ENCODE peak calls at places on chromosomes 3 and 15, in six cellular contexts. F is GM12878, N is K562, V is GM23338, Q is HepG2, T is H1. W is an unnamed sample.

GRCh38 chr15:40233727-40234577 is 4.9 kb upstream of the PAK6 start:
- DNase-seq in F (no peak), N (peak), V (no peak), Q (no peak), T (no peak), W (no peak)

GRCh38 chr3:94234177-94234788 is 171.4 kb downstream of the NSUN3 start:
- DNase-seq in F (no peak), N (peak), V (peak), Q (peak), T (no peak), W (peak)

GRCh38 chr3:66489577-66489976 is 11.2 kb downstream of the LRIG1 start:
- DNase-seq in F (no peak), N (no peak), V (no peak), Q (no peak), T (no peak), W (no peak)

GRCh38 chr3:176578316-176578715 is 619.0 kb downstream of the TBL1XR1 start:
- DNase-seq in F (no peak), N (no peak), V (no peak), Q (no peak), T (no peak), W (no peak)

GRCh38 chr15:91816942-91817341 is 36.6 kb upstream of the SLCO3A1 start:
- DNase-seq in F (no peak), N (no peak), V (no peak), Q (no peak), T (no peak), W (no peak)

GRCh38 chr15:28105793-28106192 is 6.7 kb upstream of the OCA2 start:
- DNase-seq in F (no peak), N (no peak), V (no peak), Q (no peak), T (no peak), W (no peak)

GRCh38 chr3:192273611-192274010 is 453.7 kb downstream of the FGF12 start:
- DNase-seq in F (no peak), N (no peak), V (peak), Q (no peak), T (no peak), W (no peak)

GRCh38 chr15:29433507-29433906 is 163.9 kb upstream of the NSMCE3 start:
- DNase-seq in F (no peak), N (no peak), V (no peak), Q (no peak), T (no peak), W (no peak)

GRCh38 chr3:183427206-183428139 is 946 bp downstream of the MCF2L2 start:
- DNase-seq in F (no peak), N (no peak), V (peak), Q (no peak), T (no peak), W (no peak)

GRCh38 chr3:100590114-100590839 is 19.1 kb upstream of the ADGRG7 start:
- DNase-seq in F (peak), N (peak), V (peak), Q (peak), T (no peak), W (peak)

GRCh38 chr3:133475245-133476010 is 75.6 kb downstream of the BFSP2 start:
- DNase-seq in F (peak), N (no peak), V (no peak), Q (no peak), T (no peak), W (no peak)

GRCh38 chr15:64461577-64462162 is 1.3 kb downstream of the ZNF609 start:
- DNase-seq in F (no peak), N (peak), V (peak), Q (peak), T (no peak), W (peak)

GRCh38 chr3:194749631-194750271 is 64.1 kb downstream of the FAM43A start:
- DNase-seq in F (no peak), N (no peak), V (no peak), Q (peak), T (no peak), W (no peak)

GRCh38 chr3:13762931-13763330 is 116.9 kb downstream of the WNT7A start:
- DNase-seq in F (no peak), N (no peak), V (peak), Q (no peak), T (no peak), W (no peak)

GRCh38 chr3:81741214-81741613 is 20.2 kb downstream of the GBE1 start:
- DNase-seq in F (no peak), N (no peak), V (no peak), Q (no peak), T (no peak), W (no peak)

GRCh38 chr15:68389936-68390790 is 41.8 kb downstream of the ITGA11 start:
- DNase-seq in F (peak), N (no peak), V (no peak), Q (no peak), T (no peak), W (peak)

GRCh38 chr15:31372635-31373091 is 46.0 kb downstream of the KLF13 start:
- DNase-seq in F (no peak), N (no peak), V (peak), Q (no peak), T (peak), W (peak)

GRCh38 chr3:130892759-130893239 is 1.1 kb upstream of the ATP2C1 start:
- DNase-seq in F (peak), N (peak), V (peak), Q (peak), T (no peak), W (peak)

GRCh38 chr3:140753865-140754754 is 76.2 kb downstream of the TRIM42 start:
- DNase-seq in F (peak), N (no peak), V (peak), Q (no peak), T (no peak), W (no peak)

GRCh38 chr3:126439968-126440708 is 35.6 kb downstream of the ZXDC start:
- DNase-seq in F (no peak), N (no peak), V (no peak), Q (no peak), T (no peak), W (no peak)

DNA sequence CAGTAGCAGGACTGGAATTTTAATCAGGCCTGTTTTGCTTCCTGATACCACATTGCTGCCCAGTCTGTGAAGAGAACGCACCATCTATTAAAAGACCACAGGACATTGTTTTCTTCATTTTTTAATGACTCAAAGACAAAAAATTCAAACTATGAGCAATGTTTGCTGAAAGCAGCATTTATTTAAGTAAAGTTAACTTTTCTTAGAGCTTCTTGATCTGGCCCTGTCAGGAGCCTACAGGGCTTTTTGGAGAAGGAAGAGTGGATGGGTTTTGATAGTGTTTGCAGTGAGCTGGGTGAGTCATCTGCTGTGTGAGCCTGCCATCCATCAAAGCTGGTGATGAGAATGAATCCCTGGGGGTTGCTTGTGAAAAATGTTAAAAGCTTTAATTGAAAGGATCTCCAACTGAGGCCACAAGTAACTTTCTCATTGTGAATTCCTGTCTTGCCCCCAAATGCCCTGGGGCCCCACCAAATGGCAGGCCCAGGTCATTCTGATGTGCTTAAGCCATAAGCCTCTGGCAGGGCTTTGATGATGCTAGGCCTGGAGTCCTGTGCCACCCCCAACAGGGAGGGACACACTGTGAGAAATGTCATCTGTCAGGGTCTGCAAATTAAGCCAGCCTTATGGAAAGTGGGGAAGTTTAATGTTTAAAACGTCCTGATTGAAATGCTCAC is 136.2 kb upstream of the PFN2 start:
- DNase-seq in F (no peak), N (no peak), V (no peak), Q (no peak), T (peak), W (no peak)
- TF ChIP-seq CREB1 in F (no peak), N (no peak), V (no peak), Q (no peak), T (no peak), W (no peak)

DNA sequence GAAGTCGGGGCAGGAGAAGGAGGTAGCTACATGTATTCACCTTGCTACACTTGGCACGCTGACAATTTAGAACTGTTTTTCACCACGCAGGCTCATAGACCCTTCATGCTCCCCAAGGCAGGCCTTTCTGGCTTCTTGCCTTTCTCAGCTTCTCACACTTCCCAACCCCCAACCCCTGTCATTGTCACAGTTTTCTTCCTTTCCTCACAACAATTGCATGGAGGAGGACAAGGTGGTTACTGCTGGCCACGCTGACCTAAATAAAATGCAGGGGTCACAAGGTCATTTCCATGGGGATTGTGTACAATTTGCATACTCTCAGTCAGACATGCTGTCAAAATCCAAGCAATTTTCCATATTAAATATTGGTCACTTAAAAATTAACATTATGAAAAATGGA is 44.6 kb upstream of the SSR3 start:
- DNase-seq in F (no peak), N (peak), V (peak), Q (no peak), T (no peak), W (no peak)
- TF ChIP-seq CREB1 in F (no peak), N (no peak), V (no peak), Q (no peak), T (no peak), W (no peak)

GRCh38 chr15:77852241-77853007 is 219.7 kb upstream of the LINGO1 start:
- DNase-seq in F (no peak), N (no peak), V (no peak), Q (no peak), T (no peak), W (no peak)

GRCh38 chr15:77853910-77854309 is 221.2 kb upstream of the LINGO1 start:
- DNase-seq in F (no peak), N (no peak), V (no peak), Q (no peak), T (no peak), W (no peak)

GRCh38 chr15:77853008-77853328 is 220.3 kb upstream of the LINGO1 start:
- DNase-seq in F (no peak), N (no peak), V (no peak), Q (no peak), T (no peak), W (no peak)

GRCh38 chr15:77851696-77852095 is 219.0 kb upstream of the LINGO1 start:
- DNase-seq in F (no peak), N (no peak), V (no peak), Q (peak), T (no peak), W (no peak)

GRCh38 chr15:77851086-77851485 is 218.4 kb upstream of the LINGO1 start:
- DNase-seq in F (no peak), N (no peak), V (no peak), Q (no peak), T (no peak), W (no peak)
- TF ChIP-seq CREB1 in F (no peak), N (no peak), V (no peak), Q (no peak), T (no peak), W (no peak)

DNA sequence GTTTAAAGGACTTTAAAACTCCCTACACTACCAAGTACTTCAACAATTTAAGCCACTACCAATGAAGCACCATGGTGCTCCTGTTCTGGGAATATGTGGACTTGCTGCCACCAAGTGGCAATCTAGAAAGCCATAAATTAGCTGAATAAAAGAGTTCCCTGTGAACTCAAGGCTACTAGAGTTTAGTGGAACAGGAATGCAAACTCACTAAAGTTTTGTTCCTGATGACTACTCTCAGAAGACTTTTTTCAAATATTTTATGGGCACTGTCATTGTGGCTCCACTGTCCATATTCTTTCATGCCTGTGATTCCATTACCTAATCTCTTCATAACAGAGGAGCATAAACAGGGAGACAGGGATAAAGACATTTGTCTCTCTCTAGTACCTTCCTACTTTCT is 63.9 kb downstream of the TMCC1 start:
- DNase-seq in F (no peak), N (peak), V (peak), Q (peak), T (no peak), W (peak)
- TF ChIP-seq CREB1 in F (no peak), N (no peak), V (no peak), Q (no peak), T (no peak), W (no peak)

DNA sequence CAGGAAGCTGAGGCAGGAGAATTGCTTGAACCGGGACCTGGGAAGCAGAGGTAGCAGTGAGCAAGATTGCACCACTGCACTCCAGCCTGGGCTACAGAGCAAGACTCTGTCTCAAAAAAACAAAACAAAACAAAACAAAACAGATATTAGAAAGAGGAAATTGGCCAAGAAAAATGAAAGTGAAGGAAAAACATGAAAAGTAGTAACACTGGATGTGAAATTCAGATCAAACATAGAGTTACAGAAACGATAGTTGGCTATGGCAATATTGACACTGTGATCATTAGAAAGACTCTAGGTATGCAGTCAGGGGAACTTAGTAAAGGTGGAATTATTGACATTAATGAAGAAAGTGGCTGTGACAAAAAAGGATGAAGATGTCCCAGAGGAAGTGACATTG is 13.2 kb upstream of the TIPARP start:
- DNase-seq in F (no peak), N (no peak), V (no peak), Q (no peak), T (no peak), W (no peak)
- TF ChIP-seq CREB1 in F (no peak), N (no peak), V (no peak), Q (no peak), T (no peak), W (no peak)